ENCODE peak calls at places on chromosomes 3 and 15, in six cellular contexts. L is lower lobe of right lung, P is BJ, T is choroid plexus epithelial cell, I is HFF-Myc, F is psoas muscle. H is an unnamed sample.

GRCh38 chr3:30646181-30646876 is 39.9 kb downstream of the TGFBR2 start:
- DNase-seq in L (no peak), P (no peak), T (peak), I (no peak), F (no peak), H (no peak)

GRCh38 chr3:46662771-46663551 is 30.5 kb downstream of the ALS2CL start:
- DNase-seq in L (peak), P (peak), T (peak), I (no peak), F (peak), H (no peak)

GRCh38 chr15:79370716-79371115 is 59.8 kb downstream of the TMED3 start:
- DNase-seq in L (no peak), P (peak), T (peak), I (no peak), F (no peak), H (no peak)

GRCh38 chr15:31197497-31198414 is 96.2 kb upstream of the TRPM1 start:
- DNase-seq in L (peak), P (no peak), T (peak), I (no peak), F (no peak), H (no peak)

GRCh38 chr3:5330152-5330810 is 142.8 kb downstream of the EDEM1 start:
- DNase-seq in L (no peak), P (no peak), T (peak), I (no peak), F (no peak), H (no peak)

GRCh38 chr15:79310985-79311900 is at the start of gene TMED3:
- DNase-seq in L (peak), P (peak), T (peak), I (peak), F (peak), H (peak)

GRCh38 chr3:59424268-59425010 is 374.6 kb upstream of the CFAP20DC start:
- DNase-seq in L (no peak), P (peak), T (peak), I (peak), F (no peak), H (no peak)

GRCh38 chr15:68411276-68411675 is 20.7 kb downstream of the ITGA11 start:
- DNase-seq in L (no peak), P (no peak), T (no peak), I (no peak), F (no peak), H (no peak)

GRCh38 chr3:142808103-142808917 is 80.6 kb downstream of the PCOLCE2 start:
- DNase-seq in L (no peak), P (peak), T (peak), I (peak), F (no peak), H (peak)

GRCh38 chr3:150259526-150260145 is 148.5 kb upstream of the TSC22D2 start:
- DNase-seq in L (no peak), P (no peak), T (no peak), I (no peak), F (no peak), H (no peak)

DNA sequence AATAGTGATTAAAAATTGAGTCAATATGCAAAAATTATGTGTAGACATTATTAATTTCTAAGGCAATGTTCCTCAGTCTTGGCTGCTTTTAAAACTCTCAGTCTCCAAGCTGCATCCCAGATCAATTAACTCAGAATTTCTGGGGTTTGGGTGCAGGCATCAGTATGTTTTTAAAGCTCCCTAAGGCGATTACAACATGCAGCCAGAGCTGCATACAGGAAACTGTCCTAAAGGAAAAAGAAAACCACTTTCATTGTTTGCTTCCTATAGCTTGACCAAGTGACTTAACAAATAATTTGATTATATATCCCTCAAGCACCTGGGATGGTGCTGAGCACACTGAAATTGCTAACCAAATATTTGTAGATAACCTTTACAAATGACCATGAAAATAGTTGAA is 194.7 kb downstream of the DTWD1 start:
- DNase-seq in L (no peak), P (no peak), T (no peak), I (no peak), F (no peak), H (no peak)
- H3K4me3 ChIP-seq in L (no peak), P (no peak), T (no peak), I (no peak), F (no peak), H (no peak)

GRCh38 chr15:67074886-67075229 is 9.5 kb downstream of the SMAD3 start:
- DNase-seq in L (no peak), P (no peak), T (no peak), I (no peak), F (no peak), H (no peak)

GRCh38 chr15:67072951-67073350 is 7.5 kb downstream of the SMAD3 start:
- DNase-seq in L (no peak), P (no peak), T (no peak), I (no peak), F (no peak), H (no peak)

GRCh38 chr15:67079361-67079760 is 14.0 kb downstream of the SMAD3 start:
- DNase-seq in L (no peak), P (no peak), T (peak), I (no peak), F (no peak), H (no peak)

GRCh38 chr15:67077641-67078215 is 12.3 kb downstream of the SMAD3 start:
- DNase-seq in L (no peak), P (no peak), T (no peak), I (no peak), F (no peak), H (peak)

GRCh38 chr15:67076147-67076843 is 10.9 kb downstream of the SMAD3 start:
- DNase-seq in L (no peak), P (no peak), T (peak), I (no peak), F (peak), H (no peak)
- TF ChIP-seq CTCF in L (no peak), P (no peak), T (no peak), I (no peak), F (no peak), H (no peak)

GRCh38 chr15:77819271-77819806 is 186.6 kb upstream of the LINGO1 start:
- DNase-seq in L (no peak), P (no peak), T (no peak), I (no peak), F (no peak), H (no peak)
- H3K4me3 ChIP-seq in L (peak), P (no peak), T (peak), I (no peak), F (peak), H (no peak)

GRCh38 chr15:52254331-52254730 is 41.3 kb downstream of the MYO5C start:
- DNase-seq in L (no peak), P (no peak), T (no peak), I (no peak), F (no peak), H (no peak)
- TF ChIP-seq CTCF in L (no peak), P (no peak), T (peak), I (no peak), F (no peak), H (peak)

GRCh38 chr3:176919836-176920760 is 277.2 kb downstream of the TBL1XR1 start:
- DNase-seq in L (no peak), P (no peak), T (peak), I (peak), F (no peak), H (no peak)
- H3K4me3 ChIP-seq in L (no peak), P (no peak), T (no peak), I (no peak), F (no peak), H (no peak)

DNA sequence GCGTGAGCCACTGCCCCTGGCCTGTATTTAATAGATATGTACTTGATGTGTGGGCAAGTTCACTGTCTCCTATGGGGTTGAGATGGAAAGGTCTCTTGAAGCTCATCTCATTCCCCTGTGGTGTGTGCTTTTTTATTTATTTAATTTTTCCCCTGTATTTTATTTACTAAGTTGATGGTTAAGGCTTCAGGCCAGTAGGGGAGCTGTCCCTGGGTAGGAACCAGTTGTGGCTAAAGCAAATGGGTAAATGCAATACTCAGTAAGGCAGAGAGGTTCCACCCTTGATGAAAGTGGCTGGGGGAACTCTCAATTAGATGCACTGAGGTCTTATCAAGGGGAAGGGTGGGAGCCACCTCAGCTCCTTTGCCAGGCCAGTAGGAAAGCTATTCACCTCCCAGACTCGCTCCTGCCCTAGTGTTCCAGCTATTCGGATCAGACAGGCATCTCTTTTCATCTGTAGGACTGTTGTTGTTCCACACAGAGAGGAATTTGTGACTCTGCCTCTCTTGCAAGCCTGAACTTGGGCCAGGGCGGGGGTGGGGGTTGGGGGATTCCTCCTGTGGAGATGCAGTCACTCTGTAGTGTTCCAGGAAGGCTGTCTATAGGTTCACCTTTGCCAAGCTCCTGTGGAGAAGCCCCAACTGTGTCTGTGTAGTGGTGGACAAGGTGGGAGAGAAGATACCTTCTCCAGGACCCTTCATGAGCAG is 26.1 kb downstream of the PCCB start:
- DNase-seq in L (no peak), P (no peak), T (peak), I (no peak), F (no peak), H (no peak)
- TF ChIP-seq CTCF in L (no peak), P (peak), T (peak), I (peak), F (no peak), H (peak)